ENCODE peak calls at places on chromosomes 5 and 9, in eight cellular contexts. R is activated T-helper 1 cell treated with anti-CD3 and anti-CD28 coated beads, Interleukin-2, amount 50 U/mL, for 16 hours; J is T-helper 2 cell; G is bronchial epithelial cell; C is IMR-90; F is Panc1; L is tibial artery; I is caudate nucleus. D is an unnamed sample.
A peak's percentile ranks its signal among the peaks of the same experiment; 100 is the strongest.

GRCh38 chr5:78500028-78500427 is 139.6 kb downstream of the SCAMP1 start:
- DNase-seq in R (no peak), J (no peak), G (no peak), C (no peak), F (no peak), L (no peak), I (no peak), D (no peak)

GRCh38 chr9:6889868-6890267 is 132.1 kb downstream of the KDM4C start:
- DNase-seq in R (no peak), J (no peak), G (no peak), C (no peak), F (no peak), L (no peak), I (no peak), D (no peak)

GRCh38 chr9:129735546-129735945 is 17.3 kb downstream of the PTGES start:
- DNase-seq in R (no peak), J (no peak), G (no peak), C (no peak), F (no peak), L (no peak), I (no peak), D (no peak)

GRCh38 chr9:93713716-93714115 is 137.3 kb downstream of the PHF2 start:
- DNase-seq in R (no peak), J (no peak), G (peak; percentile 41), C (no peak), F (no peak), L (no peak), I (no peak), D (no peak)

GRCh38 chr9:22033012-22033630 is 24.0 kb upstream of the CDKN2B start:
- DNase-seq in R (no peak), J (no peak), G (peak; percentile 95), C (no peak), F (no peak), L (no peak), I (no peak), D (no peak)

GRCh38 chr9:36319806-36320205 is 61.6 kb upstream of the GNE start:
- DNase-seq in R (no peak), J (no peak), G (peak; percentile 83), C (no peak), F (no peak), L (no peak), I (no peak), D (no peak)

GRCh38 chr5:101102506-101102905 is 199.4 kb upstream of the ST8SIA4 start:
- DNase-seq in R (no peak), J (no peak), G (peak; percentile 83), C (no peak), F (no peak), L (no peak), I (no peak), D (no peak)

GRCh38 chr5:71586052-71586940 is 844 bp upstream of the MCCC2 start:
- DNase-seq in R (no peak), J (no peak), G (no peak), C (peak; percentile 11), F (peak; percentile 22), L (no peak), I (no peak), D (peak; percentile 1)

GRCh38 chr5:68465934-68466551 is 250.5 kb downstream of the PIK3R1 start:
- DNase-seq in R (no peak), J (no peak), G (no peak), C (no peak), F (no peak), L (no peak), I (no peak), D (no peak)

GRCh38 chr9:6052520-6052919 is 37.1 kb upstream of the RANBP6 start:
- DNase-seq in R (no peak), J (no peak), G (peak; percentile 84), C (no peak), F (no peak), L (no peak), I (no peak), D (no peak)

GRCh38 chr9:129972816-129973215 is 70.2 kb downstream of the FNBP1 start:
- DNase-seq in R (no peak), J (no peak), G (no peak), C (no peak), F (no peak), L (no peak), I (no peak), D (no peak)

GRCh38 chr5:179906795-179907569 is 715 bp downstream of the TBC1D9B start:
- DNase-seq in R (peak; percentile 14), J (no peak), G (peak; percentile 22), C (peak; percentile 7), F (no peak), L (no peak), I (peak; percentile 36), D (no peak)

GRCh38 chr5:142821733-142822487 is 51.7 kb downstream of the ARHGAP26 start:
- DNase-seq in R (no peak), J (no peak), G (peak; percentile 94), C (peak; percentile 93), F (peak; percentile 73), L (no peak), I (no peak), D (peak; percentile 40)

GRCh38 chr9:71795097-71795807 is 26.9 kb upstream of the CEMIP2 start:
- DNase-seq in R (no peak), J (no peak), G (no peak), C (no peak), F (no peak), L (no peak), I (no peak), D (no peak)

GRCh38 chr5:141182248-141182647 is at the start of gene PCDHB16:
- DNase-seq in R (no peak), J (no peak), G (no peak), C (peak; percentile 32), F (no peak), L (no peak), I (no peak), D (no peak)

GRCh38 chr5:124740991-124741583 is 5.4 kb downstream of the ZNF608 start:
- DNase-seq in R (no peak), J (no peak), G (peak; percentile 85), C (no peak), F (no peak), L (no peak), I (no peak), D (peak; percentile 65)

GRCh38 chr5:135140805-135141204 is 106.8 kb upstream of the PITX1 start:
- DNase-seq in R (no peak), J (no peak), G (peak; percentile 100), C (peak; percentile 51), F (no peak), L (peak; percentile 67), I (no peak), D (no peak)

GRCh38 chr9:33081128-33081851 is 4.8 kb upstream of the SMU1 start:
- DNase-seq in R (peak; percentile 44), J (no peak), G (peak; percentile 87), C (peak; percentile 88), F (peak; percentile 53), L (no peak), I (peak; percentile 18), D (peak; percentile 83)